ENCODE peak calls at places on chromosomes 11 and 22, in four cellular contexts. S, U, R and Z are unnamed samples. For H3K4me1, the result is how much of the 10 kb centered on the place peaks cover.

GRCh38 chr11:101456812-101457211 is 127.0 kb downstream of the TRPC6 start:
- DNase-seq in S (no peak), U (peak), R (no peak), Z (no peak)

GRCh38 chr11:75195164-75195962 is 44.5 kb downstream of the SLCO2B1 start:
- DNase-seq in S (peak), U (no peak), R (no peak), Z (no peak)

GRCh38 chr22:40855960-40856512 is 403 bp downstream of the ST13 start:
- DNase-seq in S (peak), U (peak), R (peak), Z (peak)

GRCh38 chr22:20875296-20875695 is 16.5 kb downstream of the SNAP29 start:
- DNase-seq in S (no peak), U (no peak), R (no peak), Z (no peak)

GRCh38 chr22:37244114-37244921 is at the start of gene RAC2:
- DNase-seq in S (peak), U (peak), R (peak), Z (peak)

GRCh38 chr11:4072668-4073285 is 21.8 kb upstream of the RRM1 start:
- DNase-seq in S (no peak), U (peak), R (peak), Z (no peak)

GRCh38 chr11:79438631-79439429 is 2.0 kb downstream of the TENM4 start:
- DNase-seq in S (peak), U (peak), R (peak), Z (peak)

GRCh38 chr22:21917206-21917958 is 35.3 kb downstream of the PPM1F start:
- DNase-seq in S (no peak), U (no peak), R (no peak), Z (peak)

GRCh38 chr11:1240771-1241170 is 17.9 kb downstream of the MUC5B start:
- DNase-seq in S (no peak), U (no peak), R (no peak), Z (no peak)

GRCh38 chr22:42770941-42771647 is 50.4 kb upstream of the A4GALT start:
- DNase-seq in S (no peak), U (no peak), R (no peak), Z (no peak)

GRCh38 chr22:31275576-31275975 is 16.7 kb downstream of the PIK3IP1 start:
- DNase-seq in S (no peak), U (no peak), R (no peak), Z (no peak)

GRCh38 chr11:130449996-130450419 is 1.6 kb downstream of the ADAMTS15 start:
- DNase-seq in S (peak), U (peak), R (no peak), Z (peak)

GRCh38 chr11:61123775-61124571 is 21.7 kb downstream of the CD5 start:
- DNase-seq in S (no peak), U (no peak), R (no peak), Z (no peak)

GRCh38 chr11:10892250-10892649 is 34.4 kb upstream of the ZBED5 start:
- DNase-seq in S (no peak), U (no peak), R (no peak), Z (no peak)

GRCh38 chr22:39343259-39344045 is 6.3 kb upstream of the SYNGR1 start:
- DNase-seq in S (peak), U (peak), R (peak), Z (no peak)

GRCh38 chr11:3189193-3189843 is 24.2 kb upstream of the OSBPL5 start:
- DNase-seq in S (no peak), U (no peak), R (peak), Z (no peak)

GRCh38 chr22:44521326-44521725 is 23.3 kb upstream of the RTL6 start:
- DNase-seq in S (no peak), U (no peak), R (no peak), Z (no peak)

GRCh38 chr11:70647188-70648166 is 249.1 kb downstream of the CTTN start:
- DNase-seq in S (no peak), U (no peak), R (no peak), Z (no peak)

GRCh38 chr11:124482362-124483147 is 37.1 kb upstream of the OR8B8 start:
- DNase-seq in S (no peak), U (peak), R (no peak), Z (no peak)

GRCh38 chr11:2691355-2691761 is 8.4 kb downstream of the KCNQ1OT1 start:
- DNase-seq in S (peak), U (no peak), R (no peak), Z (peak)

GRCh38 chr11:78812513-78813293 is 238.0 kb upstream of the NARS2 start:
- DNase-seq in S (no peak), U (peak), R (no peak), Z (no peak)

GRCh38 chr11:11243790-11244469 is 109.1 kb downstream of the CSNK2A3 start:
- DNase-seq in S (peak), U (no peak), R (peak), Z (peak)

GRCh38 chr11:48054994-48055291 is 74.6 kb downstream of the PTPRJ start:
- DNase-seq in S (no peak), U (no peak), R (no peak), Z (no peak)
- H3K4me1 ChIP-seq in S (under half), U (under half), R (under half), Z (under half)

DNA sequence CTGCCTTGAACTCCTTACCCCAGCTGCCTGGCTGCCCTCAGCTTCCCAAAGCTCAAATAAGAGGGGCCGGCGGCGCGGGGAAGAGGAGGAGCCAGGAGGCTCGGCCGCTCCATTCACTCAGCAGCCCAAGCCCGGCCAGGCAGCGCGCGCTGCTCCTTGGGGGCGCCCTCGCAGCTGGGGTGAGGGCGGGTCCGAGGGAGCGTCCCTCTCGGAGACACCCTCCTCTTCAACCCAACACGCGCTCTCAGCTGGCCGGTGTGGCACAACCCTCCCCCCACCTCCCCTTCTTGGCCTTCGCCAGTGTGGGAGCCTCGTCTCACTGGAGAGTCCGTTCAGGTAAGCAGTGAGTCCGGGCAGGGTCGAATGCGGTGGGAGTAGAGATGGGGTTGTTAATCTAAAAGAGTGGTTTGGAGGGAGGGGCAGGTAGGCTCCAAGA is at the start of gene WT1:
- DNase-seq in S (no peak), U (no peak), R (peak), Z (peak)
- H3K4me1 ChIP-seq in S (half or more), U (under half), R (under half), Z (under half)

GRCh38 chr22:27240298-27240885 is 561.2 kb downstream of the MN1 start:
- DNase-seq in S (no peak), U (peak), R (no peak), Z (no peak)

GRCh38 chr22:27242917-27243589 is 558.5 kb downstream of the MN1 start:
- DNase-seq in S (no peak), U (no peak), R (no peak), Z (no peak)

GRCh38 chr22:27242111-27242436 is 559.5 kb downstream of the MN1 start:
- DNase-seq in S (no peak), U (no peak), R (no peak), Z (no peak)

GRCh38 chr22:27242474-27242873 is 559.1 kb downstream of the MN1 start:
- DNase-seq in S (no peak), U (no peak), R (no peak), Z (no peak)

GRCh38 chr22:27241430-27242110 is 560.0 kb downstream of the MN1 start:
- DNase-seq in S (no peak), U (no peak), R (no peak), Z (peak)
- H3K4me1 ChIP-seq in S (under half), U (under half), R (under half), Z (under half)

GRCh38 chr11:111909378-111909777 is 2.2 kb downstream of the CRYAB start:
- DNase-seq in S (no peak), U (no peak), R (no peak), Z (no peak)
- H3K4me1 ChIP-seq in S (under half), U (under half), R (under half), Z (under half)

GRCh38 chr11:121521145-121522042 is 68.6 kb upstream of the SORL1-AS1 start:
- DNase-seq in S (no peak), U (peak), R (no peak), Z (no peak)

GRCh38 chr11:121514401-121514981 is 61.7 kb upstream of the SORL1-AS1 start:
- DNase-seq in S (no peak), U (no peak), R (peak), Z (no peak)

GRCh38 chr11:121514998-121515671 is 62.4 kb upstream of the SORL1-AS1 start:
- DNase-seq in S (no peak), U (no peak), R (no peak), Z (no peak)

GRCh38 chr11:121520243-121521144 is 67.7 kb upstream of the SORL1-AS1 start:
- DNase-seq in S (peak), U (peak), R (no peak), Z (no peak)

GRCh38 chr11:121517996-121518395 is 65.2 kb upstream of the SORL1-AS1 start:
- DNase-seq in S (no peak), U (no peak), R (no peak), Z (no peak)
- H3K4me1 ChIP-seq in S (half or more), U (under half), R (under half), Z (under half)